ENCODE peak calls at places on chromosome 9, in six cellular contexts. One of them, this sample, is unnamed.

GRCh38 chr9:79195904-79196303 is 375.9 kb upstream of the TLE4 start:
- DNase-seq in Peyer's patch: no peak
- DNase-seq in mucosa of descending colon: no peak
- DNase-seq in uterus: no peak
- DNase-seq in adrenal gland: no peak
- DNase-seq in GM13977: no peak
- DNase-seq in this sample: no peak

GRCh38 chr9:69758981-69759477 is 782 bp downstream of the PTAR1 start:
- DNase-seq in Peyer's patch: no peak
- DNase-seq in GM13977: no peak
- DNase-seq in uterus: no peak
- DNase-seq in adrenal gland: no peak
- DNase-seq in mucosa of descending colon: no peak
- DNase-seq in this sample: no peak

GRCh38 chr9:23651051-23651450 is 175.0 kb downstream of the ELAVL2 start:
- DNase-seq in uterus: no peak
- DNase-seq in GM13977: no peak
- DNase-seq in adrenal gland: no peak
- DNase-seq in Peyer's patch: no peak
- DNase-seq in mucosa of descending colon: no peak
- DNase-seq in this sample: no peak

GRCh38 chr9:123131258-123131657 is 97.8 kb downstream of the GPR21 start:
- DNase-seq in uterus: no peak
- DNase-seq in adrenal gland: no peak
- DNase-seq in GM13977: no peak
- DNase-seq in Peyer's patch: no peak
- DNase-seq in mucosa of descending colon: no peak
- DNase-seq in this sample: no peak

GRCh38 chr9:135501261-135502167 is 1.0 kb downstream of the MRPS2 start:
- DNase-seq in adrenal gland: no peak
- DNase-seq in uterus: no peak
- DNase-seq in Peyer's patch: no peak
- DNase-seq in mucosa of descending colon: peak
- DNase-seq in GM13977: peak
- DNase-seq in this sample: no peak

GRCh38 chr9:127096208-127096607 is 26.2 kb downstream of the ANGPTL2 start:
- DNase-seq in Peyer's patch: no peak
- DNase-seq in GM13977: no peak
- DNase-seq in uterus: peak
- DNase-seq in adrenal gland: no peak
- DNase-seq in mucosa of descending colon: no peak
- DNase-seq in this sample: no peak

GRCh38 chr9:32681751-32682150 is 46.3 kb upstream of the TAF1L start:
- DNase-seq in adrenal gland: no peak
- DNase-seq in GM13977: no peak
- DNase-seq in Peyer's patch: no peak
- DNase-seq in mucosa of descending colon: no peak
- DNase-seq in uterus: no peak
- DNase-seq in this sample: no peak

GRCh38 chr9:108467653-108468324 is 388.0 kb downstream of the ACTL7B start:
- DNase-seq in mucosa of descending colon: no peak
- DNase-seq in Peyer's patch: no peak
- DNase-seq in adrenal gland: no peak
- DNase-seq in uterus: no peak
- DNase-seq in GM13977: no peak
- DNase-seq in this sample: no peak

GRCh38 chr9:99059074-99059894 is 45.6 kb upstream of the TGFBR1 start:
- DNase-seq in uterus: no peak
- DNase-seq in GM13977: peak
- DNase-seq in adrenal gland: peak
- DNase-seq in mucosa of descending colon: no peak
- DNase-seq in Peyer's patch: peak
- DNase-seq in this sample: no peak

GRCh38 chr9:134712243-134712642 is 70.6 kb downstream of the COL5A1 start:
- DNase-seq in adrenal gland: no peak
- DNase-seq in mucosa of descending colon: no peak
- DNase-seq in GM13977: no peak
- DNase-seq in uterus: no peak
- DNase-seq in Peyer's patch: no peak
- DNase-seq in this sample: no peak

GRCh38 chr9:26833792-26834191 is 58.8 kb downstream of the CAAP1 start:
- DNase-seq in adrenal gland: no peak
- DNase-seq in mucosa of descending colon: no peak
- DNase-seq in uterus: peak
- DNase-seq in Peyer's patch: no peak
- DNase-seq in GM13977: no peak
- DNase-seq in this sample: no peak

GRCh38 chr9:37212435-37212834 is 92.1 kb downstream of the ZCCHC7 start:
- DNase-seq in adrenal gland: no peak
- DNase-seq in Peyer's patch: no peak
- DNase-seq in uterus: no peak
- DNase-seq in GM13977: no peak
- DNase-seq in mucosa of descending colon: no peak
- DNase-seq in this sample: no peak

GRCh38 chr9:131500377-131500776 is 2.3 kb upstream of the POMT1 start:
- DNase-seq in GM13977: no peak
- DNase-seq in uterus: no peak
- DNase-seq in adrenal gland: no peak
- DNase-seq in mucosa of descending colon: no peak
- DNase-seq in Peyer's patch: peak
- DNase-seq in this sample: no peak

GRCh38 chr9:108021311-108021710 is 531.7 kb upstream of the KLF4 start:
- DNase-seq in Peyer's patch: no peak
- DNase-seq in uterus: no peak
- DNase-seq in GM13977: no peak
- DNase-seq in adrenal gland: no peak
- DNase-seq in mucosa of descending colon: no peak
- DNase-seq in this sample: no peak

GRCh38 chr9:130172858-130173461 is 756 bp downstream of the NCS1 start:
- DNase-seq in uterus: peak
- DNase-seq in Peyer's patch: no peak
- DNase-seq in GM13977: no peak
- DNase-seq in mucosa of descending colon: no peak
- DNase-seq in adrenal gland: peak
- DNase-seq in this sample: peak

GRCh38 chr9:116116411-116116810 is 37.2 kb upstream of the PAPPA start:
- DNase-seq in Peyer's patch: no peak
- DNase-seq in GM13977: no peak
- DNase-seq in uterus: no peak
- DNase-seq in mucosa of descending colon: no peak
- DNase-seq in adrenal gland: no peak
- DNase-seq in this sample: no peak

GRCh38 chr9:74953235-74953741 is 576 bp upstream of the C9orf40 start:
- DNase-seq in mucosa of descending colon: no peak
- DNase-seq in GM13977: no peak
- DNase-seq in Peyer's patch: no peak
- DNase-seq in uterus: no peak
- DNase-seq in adrenal gland: no peak
- DNase-seq in this sample: no peak

GRCh38 chr9:109976328-109976702 is 196.3 kb downstream of the PALM2AKAP2 start:
- DNase-seq in uterus: no peak
- DNase-seq in mucosa of descending colon: no peak
- DNase-seq in adrenal gland: no peak
- DNase-seq in Peyer's patch: no peak
- DNase-seq in GM13977: no peak
- DNase-seq in this sample: no peak

GRCh38 chr9:88076286-88077070 is 61.8 kb downstream of the SPATA31C2 start:
- DNase-seq in GM13977: peak
- DNase-seq in mucosa of descending colon: peak
- DNase-seq in uterus: peak
- DNase-seq in adrenal gland: peak
- DNase-seq in Peyer's patch: peak
- DNase-seq in this sample: peak

GRCh38 chr9:972512-973294 is 3.8 kb upstream of the DMRT3 start:
- DNase-seq in GM13977: no peak
- DNase-seq in adrenal gland: no peak
- DNase-seq in mucosa of descending colon: no peak
- DNase-seq in Peyer's patch: no peak
- DNase-seq in uterus: no peak
- DNase-seq in this sample: no peak

GRCh38 chr9:969310-969692 is 7.2 kb upstream of the DMRT3 start:
- DNase-seq in mucosa of descending colon: no peak
- DNase-seq in GM13977: no peak
- DNase-seq in uterus: no peak
- DNase-seq in Peyer's patch: no peak
- DNase-seq in adrenal gland: no peak
- DNase-seq in this sample: no peak

GRCh38 chr9:969693-970309 is 6.7 kb upstream of the DMRT3 start:
- DNase-seq in adrenal gland: no peak
- DNase-seq in GM13977: no peak
- DNase-seq in mucosa of descending colon: no peak
- DNase-seq in uterus: no peak
- DNase-seq in Peyer's patch: no peak
- DNase-seq in this sample: no peak

GRCh38 chr9:971901-972511 is 4.4 kb upstream of the DMRT3 start:
- DNase-seq in mucosa of descending colon: no peak
- DNase-seq in adrenal gland: no peak
- DNase-seq in Peyer's patch: no peak
- DNase-seq in uterus: no peak
- DNase-seq in GM13977: peak
- DNase-seq in this sample: no peak

DNA sequence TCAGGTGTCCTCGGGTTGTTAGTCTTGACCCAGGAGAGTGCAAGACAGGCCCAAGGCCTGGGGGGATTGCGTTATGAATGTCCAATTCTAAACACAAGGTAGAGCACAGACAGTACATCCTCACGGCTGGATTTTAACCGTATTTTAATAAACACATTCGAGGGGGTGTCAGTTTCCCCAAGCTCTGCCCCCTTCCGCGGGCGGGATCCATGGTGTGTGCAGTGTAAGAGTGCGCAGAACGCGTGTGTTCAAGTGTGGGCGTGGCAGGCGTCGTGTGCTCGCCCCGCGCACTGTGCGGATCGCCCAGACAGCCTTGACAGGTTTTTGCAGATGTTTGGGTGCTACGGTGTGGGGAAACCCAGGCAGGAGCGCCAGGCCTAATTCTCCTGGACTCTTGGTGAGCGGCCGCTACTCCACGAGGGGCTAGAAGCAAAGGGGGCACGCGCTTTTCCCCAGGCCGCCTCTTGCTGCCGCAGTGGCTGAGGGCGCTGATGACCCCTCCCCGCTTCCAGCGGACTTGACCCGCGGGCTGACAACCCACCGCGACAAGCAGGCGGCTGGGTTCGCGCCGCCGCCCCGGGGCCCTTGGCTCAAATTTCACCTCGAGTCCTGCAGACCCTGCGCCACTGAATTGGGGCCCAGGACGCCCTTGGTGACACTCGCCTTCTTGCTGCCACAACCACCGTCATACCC is 6.0 kb upstream of the DMRT3 start:
- DNase-seq in GM13977: no peak
- DNase-seq in adrenal gland: no peak
- DNase-seq in uterus: no peak
- DNase-seq in mucosa of descending colon: no peak
- DNase-seq in Peyer's patch: no peak
- DNase-seq in this sample: no peak
- TF ChIP-seq CTCF in GM13977: no peak
- TF ChIP-seq CTCF in adrenal gland: no peak
- TF ChIP-seq CTCF in uterus: no peak
- TF ChIP-seq CTCF in mucosa of descending colon: no peak
- TF ChIP-seq CTCF in Peyer's patch: no peak
- TF ChIP-seq CTCF in this sample: no peak

GRCh38 chr9:8486095-8486494 is 686.5 kb upstream of the DMAC1 start:
- DNase-seq in uterus: no peak
- DNase-seq in adrenal gland: no peak
- DNase-seq in Peyer's patch: no peak
- DNase-seq in mucosa of descending colon: no peak
- DNase-seq in GM13977: no peak
- DNase-seq in this sample: no peak
- TF ChIP-seq CTCF in uterus: no peak
- TF ChIP-seq CTCF in adrenal gland: no peak
- TF ChIP-seq CTCF in Peyer's patch: peak
- TF ChIP-seq CTCF in mucosa of descending colon: no peak
- TF ChIP-seq CTCF in GM13977: no peak
- TF ChIP-seq CTCF in this sample: no peak

GRCh38 chr9:105148328-105149006 is 96.0 kb upstream of the SLC44A1 start:
- DNase-seq in GM13977: no peak
- DNase-seq in Peyer's patch: no peak
- DNase-seq in mucosa of descending colon: no peak
- DNase-seq in adrenal gland: peak
- DNase-seq in uterus: no peak
- DNase-seq in this sample: no peak
- TF ChIP-seq CTCF in GM13977: no peak
- TF ChIP-seq CTCF in Peyer's patch: no peak
- TF ChIP-seq CTCF in mucosa of descending colon: no peak
- TF ChIP-seq CTCF in adrenal gland: no peak
- TF ChIP-seq CTCF in uterus: no peak
- TF ChIP-seq CTCF in this sample: no peak

GRCh38 chr9:106862946-106863740 is at the start of gene ZNF462:
- DNase-seq in mucosa of descending colon: peak
- DNase-seq in adrenal gland: peak
- DNase-seq in Peyer's patch: no peak
- DNase-seq in GM13977: peak
- DNase-seq in uterus: peak
- DNase-seq in this sample: no peak

GRCh38 chr9:106859957-106860715 is 2.8 kb upstream of the ZNF462 start:
- DNase-seq in mucosa of descending colon: peak
- DNase-seq in uterus: peak
- DNase-seq in adrenal gland: no peak
- DNase-seq in Peyer's patch: no peak
- DNase-seq in GM13977: no peak
- DNase-seq in this sample: no peak

GRCh38 chr9:106860731-106861584 is 2.0 kb upstream of the ZNF462 start:
- DNase-seq in GM13977: no peak
- DNase-seq in Peyer's patch: no peak
- DNase-seq in uterus: peak
- DNase-seq in mucosa of descending colon: peak
- DNase-seq in adrenal gland: no peak
- DNase-seq in this sample: no peak

GRCh38 chr9:106861585-106862114 is 1.3 kb upstream of the ZNF462 start:
- DNase-seq in mucosa of descending colon: no peak
- DNase-seq in uterus: no peak
- DNase-seq in adrenal gland: no peak
- DNase-seq in GM13977: no peak
- DNase-seq in Peyer's patch: no peak
- DNase-seq in this sample: no peak

DNA sequence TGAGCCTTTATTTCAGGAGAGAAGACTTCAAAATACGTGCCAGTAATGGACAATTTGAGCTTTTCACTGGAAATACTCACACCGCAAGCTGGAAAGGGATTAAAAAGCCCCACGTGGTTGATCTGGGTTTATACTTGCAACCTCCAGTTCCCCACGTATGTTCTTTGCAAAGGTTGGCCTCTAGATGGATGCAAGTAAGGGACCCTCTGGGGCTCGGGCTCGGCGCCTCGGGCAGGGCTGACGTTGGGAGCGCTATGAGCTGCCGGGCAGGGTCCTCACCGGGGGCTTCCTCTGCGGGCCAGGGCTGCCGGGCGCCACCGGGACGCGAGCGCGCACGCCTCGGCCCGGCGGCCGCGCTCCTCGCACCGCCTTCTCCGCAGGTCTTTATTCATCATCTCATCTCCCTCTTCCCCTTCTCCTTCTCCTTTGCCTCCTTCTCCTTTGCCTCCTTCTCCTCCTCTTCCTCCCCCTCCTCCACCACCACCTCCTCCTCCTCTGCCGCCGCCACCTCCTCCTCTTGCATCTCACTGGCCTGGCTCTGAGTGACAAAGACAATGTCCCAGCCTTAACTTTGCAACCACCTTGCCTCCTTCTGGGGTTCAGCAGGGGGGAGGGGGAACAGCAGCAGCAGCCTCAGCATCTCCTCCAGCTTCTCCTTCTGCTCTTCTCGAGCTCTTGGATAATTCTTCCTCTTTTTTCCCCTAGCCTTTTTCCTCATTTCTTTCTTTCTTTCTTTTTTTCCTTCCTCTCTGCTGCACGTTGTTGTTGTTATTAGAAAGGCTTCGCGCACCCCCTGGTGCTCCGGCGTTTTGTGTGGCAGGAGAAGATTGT is 636 bp upstream of the ZNF462 start:
- DNase-seq in GM13977: peak
- DNase-seq in Peyer's patch: no peak
- DNase-seq in adrenal gland: no peak
- DNase-seq in mucosa of descending colon: peak
- DNase-seq in uterus: peak
- DNase-seq in this sample: no peak
- TF ChIP-seq CTCF in GM13977: no peak
- TF ChIP-seq CTCF in Peyer's patch: no peak
- TF ChIP-seq CTCF in adrenal gland: no peak
- TF ChIP-seq CTCF in mucosa of descending colon: no peak
- TF ChIP-seq CTCF in uterus: no peak
- TF ChIP-seq CTCF in this sample: no peak